ENCODE peak calls at places on chromosomes 5 and 9, in five cellular contexts. One of them, this sample, is unnamed.
A peak's percentile ranks its signal among the peaks of the same experiment; 100 is the strongest.

GRCh38 chr5:54547711-54548250 is 30.2 kb downstream of the SNX18 start:
- DNase-seq in AG04450: peak; percentile 52
- DNase-seq in AG04449: peak; percentile 42
- DNase-seq in IMR-90: peak; percentile 90
- DNase-seq in prostate gland: no peak
- DNase-seq in this sample: no peak

GRCh38 chr5:168408561-168409321 is 77.5 kb upstream of the RARS1 start:
- DNase-seq in AG04450: no peak
- DNase-seq in AG04449: no peak
- DNase-seq in IMR-90: peak; percentile 56
- DNase-seq in prostate gland: no peak
- DNase-seq in this sample: no peak

GRCh38 chr5:2223303-2223702 is 340.6 kb upstream of the IRX4 start:
- DNase-seq in AG04450: no peak
- DNase-seq in AG04449: no peak
- DNase-seq in IMR-90: no peak
- DNase-seq in prostate gland: no peak
- DNase-seq in this sample: no peak

GRCh38 chr5:150457112-150457511 is 7.6 kb upstream of the RPS14 start:
- DNase-seq in AG04450: no peak
- DNase-seq in AG04449: no peak
- DNase-seq in IMR-90: no peak
- DNase-seq in prostate gland: no peak
- DNase-seq in this sample: no peak

GRCh38 chr9:137502008-137502913 is 43.1 kb upstream of the NSMF start:
- DNase-seq in AG04450: no peak
- DNase-seq in AG04449: no peak
- DNase-seq in IMR-90: no peak
- DNase-seq in prostate gland: no peak
- DNase-seq in this sample: no peak

GRCh38 chr5:42360061-42360460 is 63.2 kb upstream of the GHR start:
- DNase-seq in AG04450: no peak
- DNase-seq in AG04449: no peak
- DNase-seq in IMR-90: peak; percentile 8
- DNase-seq in prostate gland: peak; percentile 6
- DNase-seq in this sample: no peak

GRCh38 chr5:77426670-77427069 is 65.4 kb downstream of the WDR41 start:
- DNase-seq in AG04450: peak; percentile 23
- DNase-seq in AG04449: no peak
- DNase-seq in IMR-90: peak; percentile 80
- DNase-seq in prostate gland: no peak
- DNase-seq in this sample: no peak

GRCh38 chr5:102759700-102760099 is 4.6 kb downstream of the PAM start:
- DNase-seq in AG04450: no peak
- DNase-seq in AG04449: no peak
- DNase-seq in IMR-90: no peak
- DNase-seq in prostate gland: no peak
- DNase-seq in this sample: no peak

GRCh38 chr5:89181546-89181945 is 298.6 kb upstream of the MEF2C start:
- DNase-seq in AG04450: no peak
- DNase-seq in AG04449: no peak
- DNase-seq in IMR-90: no peak
- DNase-seq in prostate gland: no peak
- DNase-seq in this sample: no peak

GRCh38 chr9:137095664-137096517 is 9.1 kb downstream of the MAN1B1 start:
- DNase-seq in AG04450: no peak
- DNase-seq in AG04449: no peak
- DNase-seq in IMR-90: no peak
- DNase-seq in prostate gland: no peak
- DNase-seq in this sample: no peak

GRCh38 chr5:154097031-154097430 is 58.3 kb downstream of the MFAP3 start:
- DNase-seq in AG04450: no peak
- DNase-seq in AG04449: no peak
- DNase-seq in IMR-90: no peak
- DNase-seq in prostate gland: no peak
- DNase-seq in this sample: no peak

GRCh38 chr9:23577611-23578010 is 248.4 kb downstream of the ELAVL2 start:
- DNase-seq in AG04450: no peak
- DNase-seq in AG04449: no peak
- DNase-seq in IMR-90: no peak
- DNase-seq in prostate gland: peak; percentile 9
- DNase-seq in this sample: no peak

GRCh38 chr9:135482015-135482754 is 2.6 kb downstream of the PPP1R26 start:
- DNase-seq in AG04450: no peak
- DNase-seq in AG04449: no peak
- DNase-seq in IMR-90: no peak
- DNase-seq in prostate gland: no peak
- DNase-seq in this sample: no peak

GRCh38 chr5:126027652-126028051 is 395.6 kb upstream of the GRAMD2B start:
- DNase-seq in AG04450: no peak
- DNase-seq in AG04449: no peak
- DNase-seq in IMR-90: no peak
- DNase-seq in prostate gland: no peak
- DNase-seq in this sample: no peak

GRCh38 chr5:35229076-35230042 is 928 bp downstream of the PRLR start:
- DNase-seq in AG04450: no peak
- DNase-seq in AG04449: no peak
- DNase-seq in IMR-90: no peak
- DNase-seq in prostate gland: peak; percentile 22
- DNase-seq in this sample: no peak

GRCh38 chr5:150295172-150295611 is 5.6 kb upstream of the CAMK2A start:
- DNase-seq in AG04450: no peak
- DNase-seq in AG04449: no peak
- DNase-seq in IMR-90: peak; percentile 81
- DNase-seq in prostate gland: no peak
- DNase-seq in this sample: no peak

DNA sequence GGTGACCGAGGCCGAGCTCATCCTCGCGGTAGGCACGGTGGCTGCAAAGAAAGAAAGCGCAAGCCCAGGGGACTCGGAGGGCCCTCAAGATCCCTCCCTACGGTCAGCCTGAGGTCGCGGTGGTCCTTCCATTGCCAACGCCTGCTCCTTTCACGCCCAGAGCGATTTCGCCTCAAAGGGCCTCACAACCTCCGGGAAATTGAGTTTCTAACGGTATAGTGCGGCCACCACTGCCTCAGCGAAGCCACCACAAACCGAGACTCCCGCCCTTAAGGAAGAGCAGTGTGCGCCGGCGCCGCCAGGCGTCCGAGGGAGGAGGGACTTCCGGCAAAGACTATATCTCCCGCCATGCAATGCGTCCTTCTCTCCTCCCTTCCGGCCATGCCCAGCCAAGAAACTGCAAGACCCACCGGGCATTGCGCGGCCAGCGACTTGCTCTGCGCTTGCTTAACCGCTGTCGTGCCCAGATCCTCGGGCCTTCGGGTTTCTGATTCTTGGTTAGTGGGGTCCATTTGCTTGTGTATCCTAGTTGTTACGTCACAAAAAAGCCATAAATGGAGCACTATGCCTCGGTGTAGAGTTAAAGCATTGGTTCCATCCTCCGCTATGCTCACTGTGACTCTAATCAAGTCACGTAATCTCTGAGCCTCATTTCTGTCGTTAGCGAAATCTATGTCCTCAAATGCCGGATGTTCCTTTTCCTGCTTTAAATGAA is at the start of gene HAUS6:
- DNase-seq in AG04450: peak; percentile 89
- DNase-seq in AG04449: peak; percentile 82
- DNase-seq in IMR-90: peak; percentile 96
- DNase-seq in prostate gland: peak; percentile 94
- DNase-seq in this sample: peak; percentile 93
- TF ChIP-seq CTCF in AG04450: peak; percentile 61
- TF ChIP-seq CTCF in AG04449: peak; percentile 67
- TF ChIP-seq CTCF in IMR-90: peak; percentile 45
- TF ChIP-seq CTCF in prostate gland: peak; percentile 78
- TF ChIP-seq CTCF in this sample: peak; percentile 35

DNA sequence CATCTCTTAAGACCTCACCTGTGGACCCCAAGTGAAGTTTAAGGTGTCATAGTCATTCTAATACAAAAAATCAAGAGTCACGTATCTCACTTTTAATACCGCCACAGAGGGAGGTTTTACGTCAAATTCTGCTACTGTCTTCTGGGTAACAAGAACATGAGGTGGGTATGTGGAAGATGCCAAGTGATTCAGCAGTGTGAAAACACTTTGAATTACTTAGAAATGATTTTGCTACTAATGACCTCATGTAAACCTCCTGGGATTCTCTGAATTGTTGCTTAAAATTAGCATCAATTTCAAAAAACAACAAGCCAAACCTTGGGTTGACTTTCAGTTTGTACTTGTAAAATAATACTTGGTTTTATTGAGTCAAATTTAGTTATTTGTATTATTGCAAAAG is 8.7 kb downstream of the DMRT2 start:
- DNase-seq in AG04450: no peak
- DNase-seq in AG04449: no peak
- DNase-seq in IMR-90: no peak
- DNase-seq in prostate gland: no peak
- DNase-seq in this sample: no peak
- H3K4me3 ChIP-seq in AG04450: no peak overlapping the region
- H3K4me3 ChIP-seq in AG04449: no peak overlapping the region
- H3K4me3 ChIP-seq in IMR-90: no peak overlapping the region
- H3K4me3 ChIP-seq in prostate gland: no peak overlapping the region
- H3K4me3 ChIP-seq in this sample: no peak overlapping the region

GRCh38 chr5:176405656-176406435 is 10.5 kb downstream of the CLTB start:
- DNase-seq in AG04450: no peak
- DNase-seq in AG04449: no peak
- DNase-seq in IMR-90: no peak
- DNase-seq in prostate gland: no peak
- DNase-seq in this sample: no peak
- TF ChIP-seq CTCF in AG04450: no peak
- TF ChIP-seq CTCF in AG04449: no peak
- TF ChIP-seq CTCF in IMR-90: no peak
- TF ChIP-seq CTCF in prostate gland: no peak
- TF ChIP-seq CTCF in this sample: no peak

GRCh38 chr5:159095882-159096554 is 3.7 kb downstream of the EBF1 start:
- DNase-seq in AG04450: no peak
- DNase-seq in AG04449: no peak
- DNase-seq in IMR-90: no peak
- DNase-seq in prostate gland: no peak
- DNase-seq in this sample: no peak
- H3K4me3 ChIP-seq in AG04450: no peak overlapping the region
- H3K4me3 ChIP-seq in AG04449: peak overlapping the region; percentile 83
- H3K4me3 ChIP-seq in IMR-90: no peak overlapping the region
- H3K4me3 ChIP-seq in prostate gland: peak overlapping the region; percentile 40
- H3K4me3 ChIP-seq in this sample: no peak overlapping the region

GRCh38 chr9:113583511-113584470 is 120.3 kb downstream of the RGS3 start:
- DNase-seq in AG04450: no peak
- DNase-seq in AG04449: no peak
- DNase-seq in IMR-90: no peak
- DNase-seq in prostate gland: no peak
- DNase-seq in this sample: no peak

GRCh38 chr9:113580954-113581311 is 117.4 kb downstream of the RGS3 start:
- DNase-seq in AG04450: no peak
- DNase-seq in AG04449: no peak
- DNase-seq in IMR-90: no peak
- DNase-seq in prostate gland: no peak
- DNase-seq in this sample: no peak

GRCh38 chr9:113581865-113582697 is 118.6 kb downstream of the RGS3 start:
- DNase-seq in AG04450: no peak
- DNase-seq in AG04449: no peak
- DNase-seq in IMR-90: peak; percentile 84
- DNase-seq in prostate gland: peak; percentile 48
- DNase-seq in this sample: peak; percentile 77

GRCh38 chr9:113584728-113585442 is 121.4 kb downstream of the RGS3 start:
- DNase-seq in AG04450: no peak
- DNase-seq in AG04449: no peak
- DNase-seq in IMR-90: no peak
- DNase-seq in prostate gland: no peak
- DNase-seq in this sample: no peak

DNA sequence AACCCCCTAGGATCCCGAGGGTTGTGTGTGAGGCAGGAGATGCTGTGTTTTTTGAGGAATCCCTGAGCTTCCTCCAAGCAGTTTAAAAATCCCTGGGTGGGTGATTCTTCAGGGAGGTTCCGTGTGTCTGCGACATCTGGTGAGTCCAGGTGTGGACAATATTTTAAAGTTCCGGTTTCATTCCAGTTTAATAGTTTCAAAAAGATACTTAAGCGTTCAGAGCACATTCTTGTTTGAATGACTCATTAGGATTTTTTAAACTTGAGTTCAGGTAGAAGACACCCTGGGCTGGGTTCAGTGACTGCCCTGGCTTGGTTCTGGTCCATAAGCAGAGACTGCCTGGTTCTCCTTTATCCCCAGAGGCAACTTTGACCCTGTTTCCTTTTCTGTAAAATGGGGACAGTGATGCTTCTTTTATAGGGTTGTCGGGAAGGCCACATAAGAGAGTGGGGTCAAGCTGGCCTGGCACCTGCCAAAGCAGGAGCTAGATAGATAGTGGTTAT is 119.2 kb downstream of the RGS3 start:
- DNase-seq in AG04450: no peak
- DNase-seq in AG04449: no peak
- DNase-seq in IMR-90: no peak
- DNase-seq in prostate gland: no peak
- DNase-seq in this sample: no peak
- TF ChIP-seq CTCF in AG04450: no peak
- TF ChIP-seq CTCF in AG04449: no peak
- TF ChIP-seq CTCF in IMR-90: no peak
- TF ChIP-seq CTCF in prostate gland: no peak
- TF ChIP-seq CTCF in this sample: no peak

GRCh38 chr9:95092321-95093072 is 225.0 kb downstream of the FANCC start:
- DNase-seq in AG04450: no peak
- DNase-seq in AG04449: peak; percentile 78
- DNase-seq in IMR-90: peak; percentile 68
- DNase-seq in prostate gland: no peak
- DNase-seq in this sample: no peak
- H3K4me3 ChIP-seq in AG04450: no peak overlapping the region
- H3K4me3 ChIP-seq in AG04449: peak overlapping the region; percentile 6
- H3K4me3 ChIP-seq in IMR-90: no peak overlapping the region
- H3K4me3 ChIP-seq in prostate gland: no peak overlapping the region
- H3K4me3 ChIP-seq in this sample: no peak overlapping the region

GRCh38 chr5:131794596-131794995 is 2.2 kb downstream of the FNIP1 start:
- DNase-seq in AG04450: no peak
- DNase-seq in AG04449: no peak
- DNase-seq in IMR-90: no peak
- DNase-seq in prostate gland: no peak
- DNase-seq in this sample: no peak

GRCh38 chr5:131796793-131797693 is at the start of gene FNIP1:
- DNase-seq in AG04450: peak; percentile 85
- DNase-seq in AG04449: peak; percentile 68
- DNase-seq in IMR-90: peak; percentile 93
- DNase-seq in prostate gland: peak; percentile 100
- DNase-seq in this sample: peak; percentile 73

GRCh38 chr5:131795128-131795719 is 1.6 kb downstream of the FNIP1 start:
- DNase-seq in AG04450: no peak
- DNase-seq in AG04449: no peak
- DNase-seq in IMR-90: no peak
- DNase-seq in prostate gland: no peak
- DNase-seq in this sample: no peak

GRCh38 chr5:131792900-131793299 is 3.9 kb downstream of the FNIP1 start:
- DNase-seq in AG04450: no peak
- DNase-seq in AG04449: no peak
- DNase-seq in IMR-90: no peak
- DNase-seq in prostate gland: no peak
- DNase-seq in this sample: no peak

GRCh38 chr5:131795879-131796792 is 681 bp downstream of the FNIP1 start:
- DNase-seq in AG04450: no peak
- DNase-seq in AG04449: no peak
- DNase-seq in IMR-90: peak; percentile 51
- DNase-seq in prostate gland: peak; percentile 52
- DNase-seq in this sample: no peak
- TF ChIP-seq CTCF in AG04450: no peak
- TF ChIP-seq CTCF in AG04449: no peak
- TF ChIP-seq CTCF in IMR-90: no peak
- TF ChIP-seq CTCF in prostate gland: no peak
- TF ChIP-seq CTCF in this sample: no peak

This sample was measured in HFF-Myc.